ENCODE peak calls at places on chromosomes 6 and 20, in nine cellular contexts. O is AG09309, Y is right atrium auricular region, P is kidney epithelial cell, T is endothelial cell of umbilical vein, W is lung, F is hepatocyte, R is pancreas, Q is cardiac fibroblast. Z is an unnamed sample.

GRCh38 chr6:49003348-49003747 is 459.7 kb downstream of the MMUT start:
- DNase-seq in P (no peak), R (no peak), W (no peak), T (no peak), Y (no peak), Q (peak; percentile 10), F (no peak), O (no peak), Z (no peak)

GRCh38 chr6:122683996-122684651 is 73.9 kb downstream of the PKIB start:
- DNase-seq in Q (no peak), O (no peak), W (no peak), P (no peak), T (no peak), R (no peak), Y (no peak), F (no peak), Z (no peak)

GRCh38 chr6:37188962-37189510 is 19.1 kb downstream of the PIM1 start:
- DNase-seq in P (no peak), Y (no peak), R (no peak), F (no peak), O (no peak), T (no peak), Q (peak; percentile 27), W (no peak), Z (no peak)

GRCh38 chr6:29680904-29681303 is at the start of gene ZFP57:
- DNase-seq in R (no peak), P (no peak), T (no peak), W (no peak), O (no peak), F (no peak), Q (no peak), Y (no peak), Z (no peak)

GRCh38 chr6:70686548-70687133 is 19.0 kb downstream of the SMAP1 start:
- DNase-seq in W (no peak), Y (no peak), F (peak; percentile 51), O (no peak), P (no peak), Q (peak; percentile 59), T (peak; percentile 59), R (no peak), Z (no peak)

GRCh38 chr6:132465530-132466485 is 47.1 kb downstream of the STX7 start:
- DNase-seq in O (no peak), W (no peak), P (no peak), T (peak; percentile 59), Y (no peak), R (no peak), Q (no peak), F (no peak), Z (no peak)

GRCh38 chr6:121305957-121306607 is 28.2 kb downstream of the TBC1D32 start:
- DNase-seq in P (no peak), O (no peak), Y (no peak), T (peak; percentile 54), F (peak; percentile 49), W (no peak), Q (peak; percentile 60), R (no peak), Z (no peak)

GRCh38 chr6:38239719-38240451 is 399.8 kb downstream of the BTBD9 start:
- DNase-seq in R (no peak), Y (no peak), P (no peak), F (no peak), W (no peak), O (no peak), T (peak; percentile 29), Q (peak; percentile 19), Z (no peak)

GRCh38 chr20:6708010-6708409 is 59.5 kb upstream of the BMP2 start:
- DNase-seq in O (peak; percentile 7), Q (peak; percentile 61), Y (no peak), P (peak; percentile 58), F (peak; percentile 72), R (peak; percentile 59), T (peak; percentile 91), W (peak; percentile 77), Z (no peak)

GRCh38 chr6:35288834-35289233 is 8.8 kb upstream of the DEF6 start:
- DNase-seq in F (no peak), T (no peak), Q (no peak), W (no peak), O (no peak), R (no peak), Y (no peak), P (no peak), Z (no peak)

GRCh38 chr20:33522256-33522820 is 32.4 kb downstream of the CBFA2T2 start:
- DNase-seq in W (no peak), T (no peak), O (no peak), Q (no peak), P (no peak), F (no peak), R (no peak), Y (no peak), Z (no peak)

GRCh38 chr6:147141690-147142308 is 62.4 kb upstream of the STXBP5 start:
- DNase-seq in W (no peak), F (peak; percentile 50), O (no peak), P (no peak), T (no peak), R (no peak), Q (no peak), Y (no peak), Z (no peak)

GRCh38 chr6:107717781-107718180 is 106.3 kb downstream of the SCML4 start:
- DNase-seq in Y (no peak), R (no peak), P (no peak), W (no peak), F (no peak), O (no peak), T (no peak), Q (no peak), Z (no peak)

GRCh38 chr6:106872044-106872443 is 102.5 kb downstream of the CD24 start:
- DNase-seq in Q (no peak), Y (no peak), W (no peak), T (no peak), F (no peak), R (no peak), O (no peak), P (peak; percentile 31), Z (no peak)

GRCh38 chr6:51885957-51886356 is 201.5 kb downstream of the PKHD1 start:
- DNase-seq in O (no peak), R (no peak), Y (no peak), W (no peak), F (no peak), P (no peak), T (no peak), Q (no peak), Z (no peak)

GRCh38 chr6:43226192-43226851 is 3.0 kb downstream of the DNPH1 start:
- DNase-seq in F (no peak), Y (no peak), Q (no peak), T (no peak), W (no peak), O (no peak), R (no peak), P (no peak), Z (no peak)

GRCh38 chr6:33850869-33851541 is 47.2 kb upstream of the MLN start:
- DNase-seq in W (no peak), Q (no peak), P (no peak), F (no peak), T (no peak), Y (no peak), R (no peak), O (no peak), Z (no peak)

GRCh38 chr6:149925974-149926777 is 3.3 kb upstream of the RAET1G start:
- DNase-seq in W (peak; percentile 93), F (peak; percentile 92), R (peak; percentile 92), P (peak; percentile 23), Y (peak; percentile 95), O (peak; percentile 25), T (peak; percentile 80), Q (peak; percentile 82), Z (no peak)

GRCh38 chr6:2976571-2977085 is 5.3 kb upstream of the SERPINB6 start:
- DNase-seq in Q (peak; percentile 30), Y (no peak), P (no peak), O (no peak), T (peak; percentile 71), F (no peak), W (no peak), R (no peak), Z (no peak)

GRCh38 chr6:2976060-2976459 is 4.7 kb upstream of the SERPINB6 start:
- DNase-seq in W (no peak), F (no peak), Y (no peak), T (no peak), Q (no peak), P (no peak), O (no peak), R (no peak), Z (no peak)

GRCh38 chr6:2977290-2977689 is 5.9 kb upstream of the SERPINB6 start:
- DNase-seq in T (no peak), F (no peak), Y (no peak), P (no peak), W (no peak), Q (no peak), O (no peak), R (no peak), Z (no peak)

GRCh38 chr6:2978923-2979322 is 7.6 kb upstream of the SERPINB6 start:
- DNase-seq in T (no peak), Q (no peak), O (no peak), Y (no peak), W (no peak), R (no peak), F (no peak), P (no peak), Z (no peak)

GRCh38 chr6:2977799-2978558 is 6.6 kb upstream of the SERPINB6 start:
- DNase-seq in Y (no peak), Q (no peak), F (no peak), O (no peak), W (no peak), P (no peak), T (no peak), R (no peak), Z (no peak)
- H3K4me3 ChIP-seq in Y (no peak overlapping the region), Q (no peak overlapping the region), F (no peak overlapping the region), O (no peak overlapping the region), W (no peak overlapping the region), P (no peak overlapping the region), T (no peak overlapping the region), R (no peak overlapping the region), Z (no peak overlapping the region)

DNA sequence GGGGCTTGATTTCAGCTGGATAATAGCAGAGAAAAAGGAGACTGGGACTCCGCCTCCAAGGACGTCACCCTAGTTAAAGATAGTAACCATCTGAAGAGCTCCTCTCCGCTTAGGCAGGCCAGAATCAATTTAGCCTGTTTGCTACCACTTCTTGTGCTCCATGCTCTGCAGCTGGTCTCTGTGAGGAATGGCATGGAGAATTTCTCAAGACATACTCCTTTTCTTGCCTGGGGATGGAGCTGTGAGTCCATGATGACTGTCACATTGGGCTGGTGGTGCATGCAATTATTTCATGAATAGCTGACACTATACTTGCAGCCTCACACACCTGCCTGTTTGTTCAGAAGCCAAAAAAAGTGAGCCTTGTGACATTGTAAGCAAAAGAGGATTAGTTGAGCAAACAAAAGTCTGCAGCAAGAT is 61.4 kb downstream of the TXLNB start:
- DNase-seq in W (no peak), Y (no peak), T (no peak), P (no peak), O (no peak), F (peak; percentile 28), Q (peak; percentile 48), R (no peak), Z (peak; percentile 4)
- TF ChIP-seq CTCF in W (no peak), Y (no peak), T (no peak), P (no peak), O (peak; percentile 29), F (peak; percentile 29), Q (no peak), R (no peak), Z (no peak)

GRCh38 chr6:138287144-138287955 is 69.1 kb upstream of the PBOV1 start:
- DNase-seq in T (peak; percentile 29), F (peak; percentile 69), O (no peak), R (peak; percentile 80), Y (no peak), P (no peak), W (peak; percentile 67), Q (peak; percentile 16), Z (no peak)
- H3K4me3 ChIP-seq in T (no peak overlapping the region), F (no peak overlapping the region), O (no peak overlapping the region), R (no peak overlapping the region), Y (no peak overlapping the region), P (no peak overlapping the region), W (no peak overlapping the region), Q (no peak overlapping the region), Z (no peak overlapping the region)

GRCh38 chr20:51022803-51023616 is at the start of gene KCNG1:
- DNase-seq in T (peak; percentile 57), Q (peak; percentile 71), Y (no peak), O (no peak), F (peak; percentile 88), W (peak; percentile 45), P (peak; percentile 2), R (peak; percentile 71), Z (no peak)
- TF ChIP-seq CTCF in T (no peak), Q (no peak), Y (no peak), O (no peak), F (no peak), W (no peak), P (no peak), R (no peak), Z (no peak)